ENCODE peak calls at places on chromosomes 6 and 20, in four cellular contexts. C, E, M and O are unnamed samples.

GRCh38 chr6:39049575-39050283 is 1.1 kb downstream of the GLP1R start:
- DNase-seq in E (no peak), M (no peak), C (no peak), O (no peak)

GRCh38 chr6:87436435-87436834 is 28.7 kb downstream of the CFAP206 start:
- DNase-seq in E (peak; percentile 28), M (no peak), C (peak; percentile 76), O (peak; percentile 10)

GRCh38 chr6:10837692-10837996 is 695 bp downstream of the MAK start:
- DNase-seq in C (peak; percentile 12), E (no peak), M (peak; percentile 28), O (no peak)

GRCh38 chr6:104558746-104559145 is 301.0 kb downstream of the HACE1 start:
- DNase-seq in M (no peak), C (peak; percentile 51), E (no peak), O (no peak)

GRCh38 chr6:16257999-16258708 is 19.8 kb downstream of the GMPR start:
- DNase-seq in M (no peak), C (no peak), E (no peak), O (no peak)

GRCh38 chr6:149248688-149249369 is 68.7 kb upstream of the TAB2 start:
- DNase-seq in M (no peak), C (no peak), E (no peak), O (peak; percentile 20)

GRCh38 chr6:17289491-17290106 is 8.4 kb downstream of the RBM24 start:
- DNase-seq in E (no peak), C (peak; percentile 47), M (no peak), O (no peak)

GRCh38 chr20:51434556-51435256 is 107.8 kb downstream of the NFATC2 start:
- DNase-seq in C (peak; percentile 90), M (no peak), E (no peak), O (no peak)

GRCh38 chr20:10602141-10602660 is 71.6 kb downstream of the JAG1 start:
- DNase-seq in C (peak; percentile 40), M (no peak), E (no peak), O (no peak)

GRCh38 chr20:34222208-34222607 is 19.0 kb upstream of the ASIP start:
- DNase-seq in M (no peak), C (peak; percentile 98), E (no peak), O (no peak)